ENCODE peak calls at places on chromosomes 5 and 9, in seven cellular contexts. One of them, this sample, is unnamed.

GRCh38 chr5:103901885-103902284 is 339.3 kb upstream of the NUDT12 start:
- DNase-seq in PC-3: no peak
- DNase-seq in GM23338: no peak
- DNase-seq in A549: no peak
- DNase-seq in esophagus squamous epithelium: no peak
- DNase-seq in Peyer's patch: no peak
- DNase-seq in sigmoid colon: no peak
- DNase-seq in this sample: no peak

GRCh38 chr9:109002141-109002540 is 11.2 kb downstream of the CTNNAL1 start:
- DNase-seq in PC-3: no peak
- DNase-seq in sigmoid colon: no peak
- DNase-seq in esophagus squamous epithelium: no peak
- DNase-seq in GM23338: no peak
- DNase-seq in A549: no peak
- DNase-seq in Peyer's patch: no peak
- DNase-seq in this sample: no peak

GRCh38 chr5:62682059-62682458 is 103.4 kb downstream of the LRRC70 start:
- DNase-seq in PC-3: no peak
- DNase-seq in esophagus squamous epithelium: no peak
- DNase-seq in sigmoid colon: no peak
- DNase-seq in Peyer's patch: no peak
- DNase-seq in A549: no peak
- DNase-seq in GM23338: no peak
- DNase-seq in this sample: no peak

GRCh38 chr5:181190711-181191525 is 14.1 kb downstream of the TRIM7 start:
- DNase-seq in A549: peak; percentile 66
- DNase-seq in Peyer's patch: peak; percentile 56
- DNase-seq in PC-3: peak; percentile 37
- DNase-seq in esophagus squamous epithelium: no peak
- DNase-seq in GM23338: peak; percentile 59
- DNase-seq in sigmoid colon: peak; percentile 75
- DNase-seq in this sample: no peak

GRCh38 chr5:146427619-146427997 is 19.5 kb upstream of the TCERG1 start:
- DNase-seq in PC-3: no peak
- DNase-seq in A549: no peak
- DNase-seq in Peyer's patch: no peak
- DNase-seq in sigmoid colon: no peak
- DNase-seq in GM23338: no peak
- DNase-seq in esophagus squamous epithelium: no peak
- DNase-seq in this sample: no peak

GRCh38 chr5:157217289-157218024 is 36.8 kb downstream of the ITK start:
- DNase-seq in A549: no peak
- DNase-seq in GM23338: no peak
- DNase-seq in PC-3: no peak
- DNase-seq in esophagus squamous epithelium: no peak
- DNase-seq in sigmoid colon: no peak
- DNase-seq in Peyer's patch: no peak
- DNase-seq in this sample: no peak

GRCh38 chr5:157300564-157300963 is 34.6 kb downstream of the CYFIP2 start:
- DNase-seq in Peyer's patch: no peak
- DNase-seq in GM23338: no peak
- DNase-seq in PC-3: no peak
- DNase-seq in sigmoid colon: no peak
- DNase-seq in A549: no peak
- DNase-seq in esophagus squamous epithelium: no peak
- DNase-seq in this sample: no peak

GRCh38 chr9:88820055-88820454 is 171.2 kb upstream of the S1PR3 start:
- DNase-seq in PC-3: peak; percentile 2
- DNase-seq in A549: no peak
- DNase-seq in sigmoid colon: no peak
- DNase-seq in Peyer's patch: no peak
- DNase-seq in esophagus squamous epithelium: no peak
- DNase-seq in GM23338: no peak
- DNase-seq in this sample: no peak

GRCh38 chr5:148374693-148375360 is 8.9 kb upstream of the FBXO38 start:
- DNase-seq in A549: peak; percentile 67
- DNase-seq in Peyer's patch: no peak
- DNase-seq in sigmoid colon: no peak
- DNase-seq in PC-3: peak; percentile 85
- DNase-seq in esophagus squamous epithelium: no peak
- DNase-seq in GM23338: peak; percentile 88
- DNase-seq in this sample: peak; percentile 74

GRCh38 chr9:72579880-72580570 is 58.6 kb downstream of the TMC1 start:
- DNase-seq in A549: no peak
- DNase-seq in esophagus squamous epithelium: no peak
- DNase-seq in PC-3: peak; percentile 56
- DNase-seq in GM23338: no peak
- DNase-seq in Peyer's patch: no peak
- DNase-seq in sigmoid colon: no peak
- DNase-seq in this sample: no peak

GRCh38 chr5:101915559-101915958 is 380.5 kb downstream of the SLCO4C1 start:
- DNase-seq in GM23338: peak; percentile 15
- DNase-seq in sigmoid colon: no peak
- DNase-seq in PC-3: peak; percentile 75
- DNase-seq in esophagus squamous epithelium: no peak
- DNase-seq in Peyer's patch: no peak
- DNase-seq in A549: peak; percentile 48
- DNase-seq in this sample: peak; percentile 13

DNA sequence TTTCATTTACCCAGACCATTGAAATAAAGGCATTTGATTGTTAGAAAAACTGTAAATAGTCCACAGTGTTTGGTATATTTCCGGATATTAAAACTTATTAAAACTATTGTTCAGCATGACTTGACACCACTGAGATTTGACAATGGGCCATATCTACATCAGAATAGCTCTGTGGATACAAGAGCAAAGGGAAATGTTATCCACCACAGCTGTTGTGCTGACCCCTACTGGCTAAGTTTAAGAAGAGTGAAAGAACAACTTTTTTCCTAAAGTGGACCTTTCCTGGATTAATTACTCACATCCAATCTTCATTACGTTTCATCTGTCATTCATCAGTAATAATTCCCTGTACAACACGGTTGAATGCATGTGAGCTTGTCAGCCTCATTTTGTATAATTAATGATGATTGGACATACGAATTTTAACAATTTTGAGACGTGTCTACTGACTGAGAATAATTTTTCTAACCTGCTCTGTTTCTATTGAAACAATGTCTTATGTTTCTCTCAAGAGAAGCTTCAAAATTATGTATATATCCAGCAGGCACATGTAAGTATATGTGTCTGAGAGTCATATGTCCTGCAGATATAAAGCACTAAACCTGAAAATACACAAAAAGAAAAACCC is 1952.5 kb downstream of the MAT2B start:
- DNase-seq in PC-3: peak; percentile 29
- DNase-seq in sigmoid colon: no peak
- DNase-seq in esophagus squamous epithelium: no peak
- DNase-seq in A549: peak; percentile 31
- DNase-seq in GM23338: peak; percentile 88
- DNase-seq in Peyer's patch: no peak
- DNase-seq in this sample: peak; percentile 29
- TF ChIP-seq CTCF in PC-3: peak; percentile 51
- TF ChIP-seq CTCF in sigmoid colon: peak; percentile 8
- TF ChIP-seq CTCF in esophagus squamous epithelium: peak; percentile 22
- TF ChIP-seq CTCF in A549: peak; percentile 21
- TF ChIP-seq CTCF in GM23338: peak; percentile 83
- TF ChIP-seq CTCF in Peyer's patch: no peak
- TF ChIP-seq CTCF in this sample: peak; percentile 60

DNA sequence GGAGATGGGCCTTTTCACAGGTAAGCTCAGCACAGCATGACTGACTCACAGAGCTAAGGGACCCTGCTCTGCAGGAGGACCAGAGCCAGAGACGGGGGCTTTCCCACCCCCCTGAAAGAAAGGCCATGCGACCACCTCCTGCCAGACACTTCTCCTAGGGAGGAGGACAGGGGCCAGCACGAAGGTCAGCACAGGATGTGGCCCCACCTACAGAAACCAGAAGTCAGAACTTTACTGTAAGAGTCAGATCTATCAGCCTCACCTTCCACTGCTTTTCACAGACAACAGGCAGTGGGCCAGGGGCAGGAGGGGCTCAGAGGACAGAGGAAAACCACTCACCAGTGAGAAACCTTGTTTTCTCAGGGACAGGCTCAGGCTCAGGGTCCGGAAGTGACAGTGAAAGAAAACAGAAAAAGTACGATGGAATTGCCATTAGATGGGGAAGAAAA is 37.9 kb downstream of the CCNJL start:
- DNase-seq in esophagus squamous epithelium: no peak
- DNase-seq in GM23338: no peak
- DNase-seq in sigmoid colon: no peak
- DNase-seq in A549: no peak
- DNase-seq in Peyer's patch: no peak
- DNase-seq in PC-3: no peak
- DNase-seq in this sample: no peak
- H3K27ac ChIP-seq in esophagus squamous epithelium: no peak overlapping the region
- H3K27ac ChIP-seq in GM23338: peak overlapping the region; percentile 66
- H3K27ac ChIP-seq in sigmoid colon: no peak overlapping the region
- H3K27ac ChIP-seq in A549: no peak overlapping the region
- H3K27ac ChIP-seq in Peyer's patch: no peak overlapping the region
- H3K27ac ChIP-seq in PC-3: no peak overlapping the region
- H3K27ac ChIP-seq in this sample: no peak overlapping the region

GRCh38 chr9:119375892-119376291 is 6.7 kb upstream of the BRINP1 start:
- DNase-seq in esophagus squamous epithelium: no peak
- DNase-seq in GM23338: peak; percentile 87
- DNase-seq in A549: peak; percentile 51
- DNase-seq in PC-3: peak; percentile 10
- DNase-seq in sigmoid colon: no peak
- DNase-seq in Peyer's patch: no peak
- DNase-seq in this sample: peak; percentile 26
- TF ChIP-seq CTCF in esophagus squamous epithelium: peak; percentile 22
- TF ChIP-seq CTCF in GM23338: peak; percentile 78
- TF ChIP-seq CTCF in A549: peak; percentile 21
- TF ChIP-seq CTCF in PC-3: peak; percentile 23
- TF ChIP-seq CTCF in sigmoid colon: no peak
- TF ChIP-seq CTCF in Peyer's patch: peak; percentile 28
- TF ChIP-seq CTCF in this sample: peak; percentile 29

DNA sequence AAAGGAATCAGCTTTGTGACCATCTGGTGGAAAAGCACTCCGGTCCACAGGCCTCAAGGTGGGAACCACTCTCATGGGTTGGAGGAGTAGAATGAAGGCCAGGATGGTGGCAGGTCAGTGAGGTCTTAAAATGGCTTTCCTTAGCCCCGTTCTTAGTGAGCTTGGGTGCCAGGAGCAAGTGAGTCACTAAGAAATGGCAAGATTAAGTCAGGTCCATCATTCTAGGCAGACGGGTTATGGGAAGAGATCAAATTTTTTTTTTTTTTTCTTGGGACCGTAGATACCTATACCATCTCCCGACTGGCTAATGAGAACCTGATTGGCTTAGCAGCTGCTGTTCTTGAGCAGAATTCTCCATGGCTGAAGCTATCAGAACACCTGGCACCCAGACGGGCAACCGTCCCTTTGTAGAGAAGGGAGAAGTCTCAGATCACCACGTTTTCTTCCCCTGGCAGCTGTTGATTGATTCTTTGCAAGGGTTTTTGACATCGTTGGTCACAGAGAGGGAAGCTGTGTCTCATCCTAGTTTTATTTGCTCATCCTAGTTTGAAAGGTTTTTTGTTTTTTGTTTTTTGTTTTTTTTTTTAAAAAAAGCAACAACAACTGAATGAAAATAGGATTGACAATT is 78.5 kb downstream of the AOPEP start:
- DNase-seq in GM23338: no peak
- DNase-seq in PC-3: peak; percentile 35
- DNase-seq in A549: peak; percentile 62
- DNase-seq in Peyer's patch: no peak
- DNase-seq in sigmoid colon: no peak
- DNase-seq in esophagus squamous epithelium: no peak
- DNase-seq in this sample: peak; percentile 55
- H3K27ac ChIP-seq in GM23338: no peak overlapping the region
- H3K27ac ChIP-seq in PC-3: peak overlapping the region; percentile 97
- H3K27ac ChIP-seq in A549: peak overlapping the region; percentile 92
- H3K27ac ChIP-seq in Peyer's patch: no peak overlapping the region
- H3K27ac ChIP-seq in sigmoid colon: peak overlapping the region; percentile 65
- H3K27ac ChIP-seq in esophagus squamous epithelium: peak overlapping the region; percentile 89
- H3K27ac ChIP-seq in this sample: peak overlapping the region; percentile 89

GRCh38 chr9:5425006-5425628 is 12.6 kb downstream of the PLGRKT start:
- DNase-seq in GM23338: peak; percentile 75
- DNase-seq in sigmoid colon: no peak
- DNase-seq in PC-3: peak; percentile 63
- DNase-seq in Peyer's patch: no peak
- DNase-seq in esophagus squamous epithelium: no peak
- DNase-seq in A549: peak; percentile 59
- DNase-seq in this sample: peak; percentile 2
- TF ChIP-seq CTCF in GM23338: peak; percentile 83
- TF ChIP-seq CTCF in sigmoid colon: peak; percentile 18
- TF ChIP-seq CTCF in PC-3: peak; percentile 71
- TF ChIP-seq CTCF in Peyer's patch: peak; percentile 60
- TF ChIP-seq CTCF in esophagus squamous epithelium: peak; percentile 31
- TF ChIP-seq CTCF in A549: peak; percentile 75
- TF ChIP-seq CTCF in this sample: peak; percentile 33

GRCh38 chr5:73896117-73896516 is 270.1 kb downstream of the ARHGEF28 start:
- DNase-seq in PC-3: no peak
- DNase-seq in A549: no peak
- DNase-seq in sigmoid colon: no peak
- DNase-seq in esophagus squamous epithelium: no peak
- DNase-seq in Peyer's patch: no peak
- DNase-seq in GM23338: no peak
- DNase-seq in this sample: no peak
- H3K27ac ChIP-seq in PC-3: no peak overlapping the region
- H3K27ac ChIP-seq in A549: no peak overlapping the region
- H3K27ac ChIP-seq in sigmoid colon: no peak overlapping the region
- H3K27ac ChIP-seq in esophagus squamous epithelium: no peak overlapping the region
- H3K27ac ChIP-seq in Peyer's patch: no peak overlapping the region
- H3K27ac ChIP-seq in GM23338: no peak overlapping the region
- H3K27ac ChIP-seq in this sample: no peak overlapping the region